ENCODE peak calls at places on chromosomes 4 and X, in ten cellular contexts. S, D, H, J, Q, M, A, Z, X and Y are unnamed samples.

GRCh38 chr4:80086296-80086695 is 13.3 kb upstream of the ANTXR2 start:
- DNase-seq in J (no peak), M (no peak), D (no peak), S (no peak), H (no peak), A (no peak), Z (no peak), Q (no peak), X (no peak), Y (no peak)

GRCh38 chr4:15420642-15421041 is 7.2 kb upstream of the C1QTNF7 start:
- DNase-seq in H (peak), X (no peak), J (no peak), Z (no peak), S (no peak), M (no peak), Q (no peak), D (no peak), A (no peak), Y (peak)

GRCh38 chrX:148811236-148811635 is 310.8 kb downstream of the AFF2 start:
- DNase-seq in M (no peak), Q (no peak), H (no peak), S (no peak), Z (no peak), A (no peak), J (no peak), X (no peak), D (no peak), Y (no peak)

GRCh38 chrX:121161501-121161933 is 114.1 kb downstream of the GLUD2 start:
- DNase-seq in J (no peak), D (no peak), Q (no peak), H (no peak), A (peak), M (no peak), Z (no peak), S (no peak), X (no peak), Y (no peak)

GRCh38 chr4:118086334-118086733 is 52.0 kb downstream of the NDST3 start:
- DNase-seq in D (no peak), J (no peak), Q (peak), X (no peak), M (no peak), Z (no peak), H (peak), A (peak), S (no peak), Y (no peak)

GRCh38 chrX:21153503-21153902 is 220.7 kb upstream of the CNKSR2 start:
- DNase-seq in D (no peak), H (no peak), S (no peak), J (no peak), A (no peak), X (no peak), Z (no peak), Q (no peak), M (no peak), Y (no peak)

GRCh38 chr4:26288308-26288982 is 32.4 kb upstream of the RBPJ start:
- DNase-seq in H (peak), A (peak), X (no peak), M (no peak), Z (peak), Q (no peak), J (no peak), S (no peak), D (no peak), Y (no peak)

GRCh38 chrX:15820106-15821073 is 30.1 kb downstream of the ZRSR2 start:
- DNase-seq in X (no peak), D (no peak), Z (peak), A (peak), S (no peak), H (no peak), Q (peak), J (no peak), M (no peak), Y (no peak)

GRCh38 chrX:130196453-130196852 is 24.7 kb downstream of the RAB33A start:
- DNase-seq in Z (no peak), A (no peak), X (no peak), D (no peak), S (no peak), Q (peak), J (no peak), H (peak), M (no peak), Y (no peak)

GRCh38 chr4:123587983-123588494 is 191.4 kb downstream of the SPRY1 start:
- DNase-seq in X (no peak), Z (peak), S (no peak), J (no peak), H (peak), A (no peak), M (no peak), Q (peak), D (no peak), Y (peak)

GRCh38 chrX:118761950-118762725 is 34.7 kb downstream of the IL13RA1 start:
- DNase-seq in H (no peak), Q (peak), Z (no peak), J (no peak), X (no peak), A (peak), M (no peak), S (no peak), D (no peak), Y (no peak)

GRCh38 chrX:68018248-68019203 is 414.8 kb downstream of the OPHN1 start:
- DNase-seq in Q (peak), J (no peak), S (no peak), A (peak), D (peak), Z (no peak), X (no peak), H (peak), M (no peak), Y (no peak)

GRCh38 chrX:72001471-72001870 is 90.8 kb downstream of the NHSL2 start:
- DNase-seq in A (no peak), H (no peak), M (no peak), Q (no peak), J (no peak), X (no peak), D (no peak), S (no peak), Z (no peak), Y (no peak)

GRCh38 chr4:90328558-90328957 is 201.4 kb downstream of the CCSER1 start:
- DNase-seq in S (no peak), H (peak), M (no peak), Q (no peak), D (peak), X (no peak), Z (peak), J (no peak), A (no peak), Y (peak)